ENCODE peak calls at places on chromosomes 13 and 19, in five cellular contexts. W, O, H, R and E are unnamed samples.

GRCh38 chr19:52095172-52096014 is at the start of gene ZNF841:
- DNase-seq in W (peak; percentile 90), O (peak; percentile 93), H (peak; percentile 97), R (peak; percentile 70), E (peak; percentile 83)

GRCh38 chr19:1223018-1223855 is 14.6 kb downstream of the CBARP start:
- DNase-seq in W (no peak), O (peak; percentile 51), H (peak; percentile 60), R (no peak), E (no peak)

GRCh38 chr19:754530-754929 is 3.6 kb downstream of the MISP start:
- DNase-seq in W (no peak), O (no peak), H (no peak), R (no peak), E (no peak)

GRCh38 chr13:113062691-113063090 is 42.9 kb upstream of the F7 start:
- DNase-seq in W (no peak), O (no peak), H (no peak), R (no peak), E (no peak)

GRCh38 chr13:42394361-42395065 is 122.6 kb downstream of the AKAP11 start:
- DNase-seq in W (no peak), O (no peak), H (no peak), R (no peak), E (no peak)

GRCh38 chr19:23771761-23772667 is 13.3 kb upstream of the ZNF681 start:
- DNase-seq in W (no peak), O (no peak), H (no peak), R (no peak), E (no peak)

GRCh38 chr13:101190337-101190736 is 226.0 kb downstream of the NALCN start:
- DNase-seq in W (no peak), O (no peak), H (no peak), R (no peak), E (no peak)

GRCh38 chr13:72638059-72638815 is 89.2 kb downstream of the MZT1 start:
- DNase-seq in W (no peak), O (peak; percentile 63), H (no peak), R (no peak), E (no peak)

GRCh38 chr13:97945342-97945741 is 8.1 kb upstream of the IPO5 start:
- DNase-seq in W (no peak), O (no peak), H (peak; percentile 50), R (no peak), E (no peak)

GRCh38 chr13:73738626-73739025 is 395.6 kb downstream of the KLF12 start:
- DNase-seq in W (no peak), O (no peak), H (no peak), R (no peak), E (no peak)

GRCh38 chr19:31338069-31338767 is 11.0 kb downstream of the TSHZ3 start:
- DNase-seq in W (peak; percentile 43), O (no peak), H (peak; percentile 77), R (no peak), E (no peak)

GRCh38 chr13:33870046-33870668 is 52.2 kb downstream of the RFC3 start:
- DNase-seq in W (no peak), O (no peak), H (no peak), R (no peak), E (no peak)

GRCh38 chr19:18665771-18666202 is 17.7 kb upstream of the CRTC1 start:
- DNase-seq in W (no peak), O (no peak), H (no peak), R (no peak), E (no peak)

GRCh38 chr19:30116984-30117555 is 175.0 kb downstream of the URI1 start:
- DNase-seq in W (no peak), O (no peak), H (no peak), R (no peak), E (no peak)

GRCh38 chr19:19053508-19054314 is 10.1 kb upstream of the SLC25A42 start:
- DNase-seq in W (peak; percentile 60), O (no peak), H (peak; percentile 58), R (no peak), E (no peak)

GRCh38 chr19:14002571-14003278 is 3.4 kb downstream of the RFX1 start:
- DNase-seq in W (no peak), O (no peak), H (no peak), R (no peak), E (no peak)

GRCh38 chr19:4518345-4519171 is at the start of gene PLIN4:
- DNase-seq in W (no peak), O (peak; percentile 25), H (peak; percentile 40), R (no peak), E (no peak)

GRCh38 chr19:9161427-9161826 is 17.4 kb upstream of the OR7D2 start:
- DNase-seq in W (no peak), O (no peak), H (no peak), R (no peak), E (no peak)